ENCODE peak calls at places on chromosomes 7 and 10, in four cellular contexts. O, B, N and R are unnamed samples.

GRCh38 chr7:16818732-16819131 is 13.9 kb upstream of the AGR2 start:
- DNase-seq in B (no peak), O (no peak), N (no peak), R (no peak)

GRCh38 chr7:47383064-47383463 is 198.8 kb downstream of the TNS3 start:
- DNase-seq in N (no peak), B (no peak), O (no peak), R (no peak)

GRCh38 chr10:129472696-129473555 is 5.9 kb downstream of the MGMT start:
- DNase-seq in O (no peak), N (no peak), B (no peak), R (no peak)

GRCh38 chr10:104641150-104642000 is at the start of gene SORCS3:
- DNase-seq in B (no peak), N (no peak), O (no peak), R (no peak)

GRCh38 chr10:34031410-34031809 is 696.9 kb upstream of the NRP1 start:
- DNase-seq in N (peak), O (peak), B (no peak), R (no peak)

GRCh38 chr7:98229991-98230745 is 18.9 kb downstream of the BHLHA15 start:
- DNase-seq in O (no peak), N (no peak), B (no peak), R (no peak)

GRCh38 chr10:22245567-22245966 is 27.8 kb upstream of the EBLN1 start:
- DNase-seq in B (no peak), N (no peak), O (no peak), R (peak)

GRCh38 chr7:134632937-134633540 is 13.6 kb upstream of the BPGM start:
- DNase-seq in B (peak), O (peak), N (peak), R (peak)

GRCh38 chr10:24223953-24224352 is 15.0 kb downstream of the KIAA1217 start:
- DNase-seq in N (no peak), O (no peak), B (no peak), R (no peak)

GRCh38 chr7:119983468-119983867 is 289.5 kb upstream of the KCND2 start:
- DNase-seq in O (no peak), B (no peak), N (no peak), R (no peak)

GRCh38 chr10:3852147-3852904 is 67.3 kb upstream of the KLF6 start:
- DNase-seq in N (peak), B (peak), O (peak), R (peak)

GRCh38 chr7:112086496-112087254 is 119.5 kb downstream of the DOCK4 start:
- DNase-seq in O (no peak), B (no peak), N (no peak), R (no peak)

GRCh38 chr7:69676247-69676646 is 78.0 kb downstream of the AUTS2 start:
- DNase-seq in B (no peak), N (no peak), O (no peak), R (no peak)

GRCh38 chr7:119925890-119926289 is 347.1 kb upstream of the KCND2 start:
- DNase-seq in N (no peak), B (no peak), O (no peak), R (no peak)

GRCh38 chr10:70970830-70971229 is 82.5 kb upstream of the PCBD1 start:
- DNase-seq in O (no peak), B (no peak), N (peak), R (no peak)

GRCh38 chr10:80471715-80472233 is 17.7 kb downstream of the TSPAN14 start:
- DNase-seq in N (peak), B (no peak), O (no peak), R (peak)

GRCh38 chr7:30074422-30075030 is 46.3 kb downstream of the PLEKHA8 start:
- DNase-seq in O (no peak), N (peak), B (no peak), R (peak)

GRCh38 chr10:59319854-59320253 is 42.5 kb downstream of the FAM13C start:
- DNase-seq in N (no peak), B (no peak), O (no peak), R (no peak)

GRCh38 chr7:21617916-21618390 is 75.1 kb downstream of the DNAH11 start:
- DNase-seq in N (peak), B (no peak), O (peak), R (peak)

DNA sequence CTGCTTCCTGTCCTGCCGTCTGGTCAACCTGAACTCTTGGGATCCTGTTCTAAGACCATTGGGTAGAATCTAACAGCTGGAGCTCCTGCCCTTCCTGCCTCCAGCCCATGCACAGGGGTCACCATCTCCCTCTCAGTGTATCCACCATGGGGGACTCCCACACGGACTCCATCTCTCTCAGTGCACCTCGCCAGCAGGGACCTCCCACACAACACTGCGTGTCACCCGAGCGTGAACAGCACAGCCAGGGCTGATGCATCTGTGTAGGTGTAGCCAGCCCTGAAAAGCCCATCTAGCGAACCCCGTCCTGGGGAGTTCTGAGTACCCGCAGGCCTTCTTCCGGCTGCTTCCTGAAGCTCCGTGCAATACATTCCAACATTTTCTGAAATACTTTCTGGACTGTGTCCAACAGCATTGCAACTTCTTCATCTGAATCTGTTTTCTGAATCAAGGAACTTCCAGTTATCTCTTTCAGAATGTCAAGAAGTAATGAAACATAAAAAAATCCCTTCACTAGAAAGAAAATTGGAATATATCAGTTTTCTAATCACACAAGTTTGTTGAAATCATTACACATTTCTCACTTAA is 52.5 kb downstream of the NCAPG2 start:
- DNase-seq in B (no peak), N (no peak), O (peak), R (no peak)
- H3K27ac ChIP-seq in B (no peak), N (no peak), O (no peak), R (peak)

DNA sequence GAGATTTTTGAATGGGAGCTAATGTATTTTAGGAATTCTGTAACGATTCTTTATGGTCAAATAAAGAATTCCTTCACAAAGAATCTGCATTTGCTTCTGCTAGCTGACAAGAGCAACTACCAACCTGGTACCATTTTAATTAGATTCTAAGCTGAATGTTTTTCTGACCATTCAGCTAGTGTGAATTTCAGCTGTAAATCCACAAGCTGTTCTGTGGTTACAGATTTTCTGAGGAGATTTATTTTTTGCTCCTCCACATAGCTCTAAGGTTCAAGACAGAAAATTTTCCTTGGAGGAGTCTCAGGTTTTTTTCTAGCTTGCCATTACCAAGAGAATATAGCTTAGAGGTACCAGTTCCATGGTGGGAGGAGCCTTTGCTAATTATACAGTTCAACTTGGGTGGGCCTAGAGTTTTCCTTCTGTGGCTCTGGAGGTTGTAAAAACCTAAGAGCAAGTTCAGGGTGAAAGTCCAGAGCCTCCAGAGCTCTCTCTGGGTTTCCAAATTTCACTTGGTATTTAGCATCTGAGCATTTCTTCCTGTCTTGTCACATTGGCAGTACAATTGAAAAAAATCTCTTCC is 120.1 kb downstream of the JAZF1 start:
- DNase-seq in N (no peak), B (no peak), O (no peak), R (no peak)
- H3K27ac ChIP-seq in N (no peak), B (no peak), O (no peak), R (no peak)

GRCh38 chr10:126953886-126954285 is 48.7 kb downstream of the DOCK1 start:
- DNase-seq in O (no peak), N (no peak), B (no peak), R (no peak)
- H3K27ac ChIP-seq in O (no peak), N (no peak), B (no peak), R (no peak)

GRCh38 chr7:131504157-131504899 is 52.1 kb downstream of the PODXL start:
- DNase-seq in O (no peak), N (no peak), B (no peak), R (no peak)

GRCh38 chr7:131503639-131504038 is 52.8 kb downstream of the PODXL start:
- DNase-seq in B (no peak), N (no peak), O (no peak), R (no peak)

GRCh38 chr7:131501930-131502685 is 54.3 kb downstream of the PODXL start:
- DNase-seq in B (no peak), N (no peak), O (no peak), R (no peak)

GRCh38 chr7:131501422-131501821 is 55.0 kb downstream of the PODXL start:
- DNase-seq in B (peak), N (peak), O (peak), R (no peak)

GRCh38 chr7:131502810-131503545 is 53.5 kb downstream of the PODXL start:
- DNase-seq in B (no peak), N (no peak), O (peak), R (no peak)
- H3K27ac ChIP-seq in B (no peak), N (no peak), O (peak), R (peak)

DNA sequence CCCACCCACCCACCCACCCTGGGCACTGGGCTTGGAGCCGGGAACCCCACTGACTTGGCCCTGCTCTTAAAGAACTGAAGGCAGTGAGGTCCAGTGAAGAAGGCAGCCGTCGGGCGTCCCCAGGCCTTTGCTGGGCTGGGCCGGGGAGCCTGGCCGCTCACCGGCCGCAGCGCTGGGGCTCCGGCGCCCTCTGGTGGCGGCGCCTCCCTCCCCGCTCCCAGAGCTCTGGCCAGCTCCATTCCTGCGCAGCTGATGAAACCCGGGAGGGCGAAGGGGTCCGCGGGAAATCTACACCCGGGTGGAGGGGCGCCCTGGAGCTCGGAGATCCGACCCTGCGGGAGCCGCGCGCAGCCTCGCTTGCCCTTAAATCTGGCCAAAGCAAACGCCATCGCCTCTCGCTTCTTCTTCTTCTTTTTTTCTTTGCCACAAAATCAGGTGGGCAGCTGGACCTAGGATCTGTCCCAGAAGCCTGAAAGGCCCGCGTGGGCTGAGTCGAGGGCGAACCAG is 1.7 kb upstream of the CXCL12 start:
- DNase-seq in B (no peak), N (peak), O (peak), R (peak)
- H3K27ac ChIP-seq in B (no peak), N (no peak), O (no peak), R (no peak)

DNA sequence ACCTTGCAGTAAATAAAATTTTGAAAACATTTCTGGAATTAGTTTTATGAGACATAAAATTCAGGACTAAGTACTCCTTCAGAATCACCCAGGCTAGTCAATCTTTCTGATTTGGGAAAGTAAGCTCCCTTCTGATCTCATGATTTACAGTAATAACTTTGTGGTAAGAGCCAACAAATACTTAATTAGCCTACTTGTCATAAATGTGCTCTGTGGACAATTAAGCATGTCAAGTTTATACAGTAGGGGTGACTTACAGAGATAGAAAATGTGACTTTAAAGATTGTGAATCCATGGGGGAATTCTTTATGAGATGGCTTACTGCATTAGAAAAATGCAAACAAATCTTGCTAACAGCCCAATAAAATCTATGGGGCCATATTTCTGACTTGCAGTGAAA is 616.9 kb upstream of the GHITM start:
- DNase-seq in N (no peak), O (no peak), B (no peak), R (no peak)
- H3K27ac ChIP-seq in N (no peak), O (peak), B (no peak), R (no peak)